ENCODE peak calls at places on chromosomes 16 and 17, in six cellular contexts. One of them, this sample, is unnamed.

GRCh38 chr17:19372439-19372838 is 5.9 kb upstream of the MAPK7 start:
- ATAC-seq in GM12878: no peak
- ATAC-seq in K562: no peak
- ATAC-seq in upper lobe of left lung: no peak
- ATAC-seq in HepG2: no peak
- ATAC-seq in A549: no peak
- ATAC-seq in this sample: no peak

GRCh38 chr16:70561623-70562022 is 38.0 kb downstream of the SF3B3 start:
- ATAC-seq in GM12878: no peak
- ATAC-seq in K562: no peak
- ATAC-seq in upper lobe of left lung: no peak
- ATAC-seq in HepG2: no peak
- ATAC-seq in A549: no peak
- ATAC-seq in this sample: no peak

GRCh38 chr16:87918866-87919680 is 17.3 kb downstream of the CA5A start:
- ATAC-seq in GM12878: no peak
- ATAC-seq in K562: peak
- ATAC-seq in upper lobe of left lung: peak
- ATAC-seq in HepG2: peak
- ATAC-seq in A549: no peak
- ATAC-seq in this sample: peak

GRCh38 chr16:2074071-2074470 is 26.3 kb downstream of the TSC2 start:
- ATAC-seq in GM12878: no peak
- ATAC-seq in K562: no peak
- ATAC-seq in upper lobe of left lung: no peak
- ATAC-seq in HepG2: no peak
- ATAC-seq in A549: no peak
- ATAC-seq in this sample: no peak

GRCh38 chr16:87465306-87465705 is 27.5 kb downstream of the ZCCHC14 start:
- ATAC-seq in GM12878: no peak
- ATAC-seq in K562: peak
- ATAC-seq in upper lobe of left lung: peak
- ATAC-seq in HepG2: peak
- ATAC-seq in A549: no peak
- ATAC-seq in this sample: peak

GRCh38 chr16:56093055-56093454 is 98.2 kb upstream of the GNAO1 start:
- ATAC-seq in GM12878: no peak
- ATAC-seq in K562: no peak
- ATAC-seq in upper lobe of left lung: no peak
- ATAC-seq in HepG2: no peak
- ATAC-seq in A549: no peak
- ATAC-seq in this sample: no peak

GRCh38 chr16:31700200-31700529 is 172.5 kb downstream of the AHSP start:
- ATAC-seq in GM12878: peak
- ATAC-seq in K562: peak
- ATAC-seq in upper lobe of left lung: no peak
- ATAC-seq in HepG2: no peak
- ATAC-seq in A549: peak
- ATAC-seq in this sample: no peak

GRCh38 chr16:22948603-22949368 is 134.8 kb downstream of the HS3ST2 start:
- ATAC-seq in GM12878: peak
- ATAC-seq in K562: peak
- ATAC-seq in upper lobe of left lung: peak
- ATAC-seq in HepG2: peak
- ATAC-seq in A549: peak
- ATAC-seq in this sample: peak

GRCh38 chr16:56389554-56389953 is 35.8 kb downstream of the AMFR start:
- ATAC-seq in GM12878: no peak
- ATAC-seq in K562: no peak
- ATAC-seq in upper lobe of left lung: no peak
- ATAC-seq in HepG2: no peak
- ATAC-seq in A549: peak
- ATAC-seq in this sample: no peak

GRCh38 chr17:51298508-51299371 is 38.4 kb downstream of the UTP18 start:
- ATAC-seq in GM12878: peak
- ATAC-seq in K562: peak
- ATAC-seq in upper lobe of left lung: peak
- ATAC-seq in HepG2: peak
- ATAC-seq in A549: peak
- ATAC-seq in this sample: no peak

GRCh38 chr17:74358696-74359095 is 3.0 kb downstream of the BTBD17 start:
- ATAC-seq in GM12878: no peak
- ATAC-seq in K562: peak
- ATAC-seq in upper lobe of left lung: no peak
- ATAC-seq in HepG2: no peak
- ATAC-seq in A549: no peak
- ATAC-seq in this sample: no peak

GRCh38 chr17:30864636-30865035 is 32.9 kb downstream of the ATAD5 start:
- ATAC-seq in GM12878: no peak
- ATAC-seq in K562: no peak
- ATAC-seq in upper lobe of left lung: no peak
- ATAC-seq in HepG2: no peak
- ATAC-seq in A549: no peak
- ATAC-seq in this sample: no peak

GRCh38 chr16:23479138-23479537 is 26.1 kb upstream of the COG7 start:
- ATAC-seq in GM12878: no peak
- ATAC-seq in K562: no peak
- ATAC-seq in upper lobe of left lung: no peak
- ATAC-seq in HepG2: no peak
- ATAC-seq in A549: peak
- ATAC-seq in this sample: no peak

GRCh38 chr16:27748868-27749546 is 199.1 kb downstream of the KATNIP start:
- ATAC-seq in GM12878: peak
- ATAC-seq in K562: peak
- ATAC-seq in upper lobe of left lung: peak
- ATAC-seq in HepG2: peak
- ATAC-seq in A549: no peak
- ATAC-seq in this sample: no peak

GRCh38 chr17:6996256-6997111 is 635 bp downstream of the ALOX12 start:
- ATAC-seq in GM12878: no peak
- ATAC-seq in K562: no peak
- ATAC-seq in upper lobe of left lung: no peak
- ATAC-seq in HepG2: no peak
- ATAC-seq in A549: no peak
- ATAC-seq in this sample: no peak

GRCh38 chr16:3348547-3349167 is 7.0 kb upstream of the OR2C1 start:
- ATAC-seq in GM12878: peak
- ATAC-seq in K562: peak
- ATAC-seq in upper lobe of left lung: no peak
- ATAC-seq in HepG2: no peak
- ATAC-seq in A549: no peak
- ATAC-seq in this sample: no peak

GRCh38 chr17:12037970-12038369 is 17.3 kb downstream of the MAP2K4 start:
- ATAC-seq in GM12878: no peak
- ATAC-seq in K562: no peak
- ATAC-seq in upper lobe of left lung: no peak
- ATAC-seq in HepG2: no peak
- ATAC-seq in A549: no peak
- ATAC-seq in this sample: no peak

GRCh38 chr16:59126486-59126885 is 392.4 kb upstream of the GOT2 start:
- ATAC-seq in GM12878: no peak
- ATAC-seq in K562: no peak
- ATAC-seq in upper lobe of left lung: no peak
- ATAC-seq in HepG2: no peak
- ATAC-seq in A549: no peak
- ATAC-seq in this sample: no peak

GRCh38 chr16:82010649-82011048 is 621 bp downstream of the SDR42E1 start:
- ATAC-seq in GM12878: no peak
- ATAC-seq in K562: no peak
- ATAC-seq in upper lobe of left lung: no peak
- ATAC-seq in HepG2: no peak
- ATAC-seq in A549: no peak
- ATAC-seq in this sample: no peak

GRCh38 chr16:89325861-89326471 is 108.5 kb downstream of the ZNF778 start:
- ATAC-seq in GM12878: peak
- ATAC-seq in K562: peak
- ATAC-seq in upper lobe of left lung: peak
- ATAC-seq in HepG2: no peak
- ATAC-seq in A549: no peak
- ATAC-seq in this sample: peak

GRCh38 chr17:69625449-69625848 is 211.0 kb downstream of the MAP2K6 start:
- ATAC-seq in GM12878: no peak
- ATAC-seq in K562: no peak
- ATAC-seq in upper lobe of left lung: no peak
- ATAC-seq in HepG2: no peak
- ATAC-seq in A549: no peak
- ATAC-seq in this sample: no peak

GRCh38 chr17:39705786-39706348 is 6.0 kb downstream of the ERBB2 start:
- ATAC-seq in GM12878: no peak
- ATAC-seq in K562: no peak
- ATAC-seq in upper lobe of left lung: peak
- ATAC-seq in HepG2: no peak
- ATAC-seq in A549: no peak
- ATAC-seq in this sample: no peak

GRCh38 chr17:62860962-62861873 is 53.1 kb upstream of the MARCHF10 start:
- ATAC-seq in GM12878: no peak
- ATAC-seq in K562: no peak
- ATAC-seq in upper lobe of left lung: peak
- ATAC-seq in HepG2: no peak
- ATAC-seq in A549: peak
- ATAC-seq in this sample: no peak

GRCh38 chr16:3183445-3184139 is 4.4 kb upstream of the OR1F1 start:
- ATAC-seq in GM12878: peak
- ATAC-seq in K562: peak
- ATAC-seq in upper lobe of left lung: no peak
- ATAC-seq in HepG2: no peak
- ATAC-seq in A549: peak
- ATAC-seq in this sample: no peak

GRCh38 chr17:68314916-68315535 is 23.7 kb downstream of the ARSG start:
- ATAC-seq in GM12878: no peak
- ATAC-seq in K562: no peak
- ATAC-seq in upper lobe of left lung: peak
- ATAC-seq in HepG2: no peak
- ATAC-seq in A549: no peak
- ATAC-seq in this sample: no peak

GRCh38 chr16:69616082-69616481 is 50.3 kb downstream of the NFAT5 start:
- ATAC-seq in GM12878: no peak
- ATAC-seq in K562: no peak
- ATAC-seq in upper lobe of left lung: no peak
- ATAC-seq in HepG2: peak
- ATAC-seq in A549: no peak
- ATAC-seq in this sample: no peak

GRCh38 chr16:15948532-15949209 is 745 bp upstream of the ABCC1 start:
- ATAC-seq in GM12878: peak
- ATAC-seq in K562: no peak
- ATAC-seq in upper lobe of left lung: no peak
- ATAC-seq in HepG2: peak
- ATAC-seq in A549: no peak
- ATAC-seq in this sample: no peak

GRCh38 chr16:70725912-70726828 is 40.3 kb upstream of the MTSS2 start:
- ATAC-seq in GM12878: no peak
- ATAC-seq in K562: peak
- ATAC-seq in upper lobe of left lung: peak
- ATAC-seq in HepG2: no peak
- ATAC-seq in A549: no peak
- ATAC-seq in this sample: peak

GRCh38 chr17:65799454-65799853 is 238.0 kb upstream of the AXIN2 start:
- ATAC-seq in GM12878: peak
- ATAC-seq in K562: no peak
- ATAC-seq in upper lobe of left lung: no peak
- ATAC-seq in HepG2: no peak
- ATAC-seq in A549: no peak
- ATAC-seq in this sample: no peak

GRCh38 chr17:29143894-29144293 is 36.3 kb downstream of the MYO18A start:
- ATAC-seq in GM12878: no peak
- ATAC-seq in K562: peak
- ATAC-seq in upper lobe of left lung: no peak
- ATAC-seq in HepG2: peak
- ATAC-seq in A549: peak
- ATAC-seq in this sample: no peak
- TF ChIP-seq EP300 in GM12878: no peak
- TF ChIP-seq EP300 in K562: no peak
- TF ChIP-seq EP300 in upper lobe of left lung: no peak
- TF ChIP-seq EP300 in HepG2: no peak
- TF ChIP-seq EP300 in A549: no peak
- TF ChIP-seq EP300 in this sample: no peak

GRCh38 chr17:33684714-33685113 is 391.6 kb upstream of the ASIC2 start:
- ATAC-seq in GM12878: no peak
- ATAC-seq in K562: no peak
- ATAC-seq in upper lobe of left lung: no peak
- ATAC-seq in HepG2: no peak
- ATAC-seq in A549: no peak
- ATAC-seq in this sample: no peak
- TF ChIP-seq EP300 in GM12878: no peak
- TF ChIP-seq EP300 in K562: no peak
- TF ChIP-seq EP300 in upper lobe of left lung: no peak
- TF ChIP-seq EP300 in HepG2: no peak
- TF ChIP-seq EP300 in A549: no peak
- TF ChIP-seq EP300 in this sample: no peak

GRCh38 chr16:79336437-79337229 is 263.9 kb downstream of the MAF start:
- ATAC-seq in GM12878: no peak
- ATAC-seq in K562: no peak
- ATAC-seq in upper lobe of left lung: no peak
- ATAC-seq in HepG2: no peak
- ATAC-seq in A549: no peak
- ATAC-seq in this sample: peak
- TF ChIP-seq EP300 in GM12878: no peak
- TF ChIP-seq EP300 in K562: no peak
- TF ChIP-seq EP300 in upper lobe of left lung: no peak
- TF ChIP-seq EP300 in HepG2: no peak
- TF ChIP-seq EP300 in A549: no peak
- TF ChIP-seq EP300 in this sample: no peak

GRCh38 chr16:84753412-84754325 is 53.9 kb downstream of the USP10 start:
- ATAC-seq in GM12878: peak
- ATAC-seq in K562: peak
- ATAC-seq in upper lobe of left lung: no peak
- ATAC-seq in HepG2: peak
- ATAC-seq in A549: peak
- ATAC-seq in this sample: no peak

GRCh38 chr16:84751947-84752346 is 52.1 kb downstream of the USP10 start:
- ATAC-seq in GM12878: peak
- ATAC-seq in K562: no peak
- ATAC-seq in upper lobe of left lung: peak
- ATAC-seq in HepG2: no peak
- ATAC-seq in A549: no peak
- ATAC-seq in this sample: no peak

GRCh38 chr16:84754353-84754856 is 54.6 kb downstream of the USP10 start:
- ATAC-seq in GM12878: peak
- ATAC-seq in K562: peak
- ATAC-seq in upper lobe of left lung: peak
- ATAC-seq in HepG2: peak
- ATAC-seq in A549: peak
- ATAC-seq in this sample: peak

GRCh38 chr16:84751241-84751640 is 51.4 kb downstream of the USP10 start:
- ATAC-seq in GM12878: peak
- ATAC-seq in K562: peak
- ATAC-seq in upper lobe of left lung: no peak
- ATAC-seq in HepG2: no peak
- ATAC-seq in A549: no peak
- ATAC-seq in this sample: no peak

DNA sequence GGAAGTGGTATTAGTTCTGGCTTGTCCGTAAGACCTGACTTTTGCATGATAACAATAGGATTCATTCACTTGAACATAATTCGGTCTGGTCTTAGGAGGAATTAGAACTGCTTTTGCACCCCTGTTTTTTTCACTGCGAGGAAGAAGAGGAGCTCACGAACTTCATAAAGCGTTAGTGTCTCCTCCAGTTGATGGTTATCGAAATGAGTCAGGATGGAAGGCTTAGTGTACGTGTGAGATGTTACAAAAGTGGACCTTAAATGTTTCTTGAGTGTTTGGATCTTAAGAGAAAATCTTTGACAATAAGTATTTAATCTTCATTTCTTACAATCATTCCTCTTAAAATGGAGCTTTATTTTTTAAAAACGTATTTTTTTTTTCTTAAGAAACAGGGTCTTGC is 52.8 kb downstream of the USP10 start:
- ATAC-seq in GM12878: no peak
- ATAC-seq in K562: no peak
- ATAC-seq in upper lobe of left lung: no peak
- ATAC-seq in HepG2: no peak
- ATAC-seq in A549: no peak
- ATAC-seq in this sample: no peak
- TF ChIP-seq EP300 in GM12878: no peak
- TF ChIP-seq EP300 in K562: no peak
- TF ChIP-seq EP300 in upper lobe of left lung: no peak
- TF ChIP-seq EP300 in HepG2: no peak
- TF ChIP-seq EP300 in A549: no peak
- TF ChIP-seq EP300 in this sample: no peak

This sample was measured in gastroesophageal sphincter.